ENCODE peak calls at places on chromosomes 2 and 18, in five cellular contexts. I is transverse colon, G is Peyer's patch, Q is adrenal gland, D is A549. W is an unnamed sample. For H3K4me1, the result is how much of the 10 kb centered on the place peaks cover.

GRCh38 chr2:147094077-147094476 is 750.8 kb upstream of the ACVR2A start:
- DNase-seq in D (no peak), G (no peak), Q (no peak), I (no peak), W (no peak)

GRCh38 chr2:18516112-18516511 is 44.3 kb downstream of the RDH14 start:
- DNase-seq in Q (no peak), I (no peak), D (no peak), G (no peak), W (no peak)

GRCh38 chr2:206639636-206640035 is 2.7 kb upstream of the FAM237A start:
- DNase-seq in G (no peak), D (no peak), Q (no peak), I (no peak), W (no peak)

GRCh38 chr2:8999047-8999446 is 4.4 kb downstream of the MBOAT2 start:
- DNase-seq in G (no peak), D (no peak), Q (no peak), I (no peak), W (no peak)

GRCh38 chr2:5374736-5375135 is 317.4 kb upstream of the SOX11 start:
- DNase-seq in I (no peak), D (no peak), G (no peak), Q (no peak), W (no peak)

GRCh38 chr2:216388046-216388884 is 16.0 kb upstream of the MARCHF4 start:
- DNase-seq in Q (no peak), D (no peak), I (no peak), G (no peak), W (no peak)

GRCh38 chr2:140659293-140659692 is 1471.5 kb downstream of the LRP1B start:
- DNase-seq in D (no peak), G (no peak), Q (no peak), I (no peak), W (no peak)

GRCh38 chr2:18614042-18614441 is 24.7 kb upstream of the NT5C1B start:
- DNase-seq in D (no peak), G (no peak), Q (no peak), I (no peak), W (no peak)

GRCh38 chr2:30709516-30709915 is 97.7 kb downstream of the CAPN13 start:
- DNase-seq in D (no peak), G (peak), Q (no peak), I (no peak), W (no peak)

GRCh38 chr18:31426021-31426420 is 21.5 kb upstream of the DSG3 start:
- DNase-seq in I (no peak), D (no peak), Q (no peak), G (no peak), W (no peak)

GRCh38 chr2:11809586-11810236 is 63.3 kb downstream of the LPIN1 start:
- DNase-seq in D (no peak), G (no peak), Q (no peak), I (no peak), W (no peak)

GRCh38 chr2:136248242-136248641 is 130.3 kb upstream of the CXCR4 start:
- DNase-seq in I (no peak), G (no peak), D (no peak), Q (peak), W (no peak)

GRCh38 chr18:45662468-45662867 is 47.2 kb downstream of the SLC14A2 start:
- DNase-seq in D (no peak), G (no peak), Q (no peak), I (no peak), W (no peak)

GRCh38 chr18:44464401-44465185 is 216.1 kb upstream of the SETBP1 start:
- DNase-seq in I (no peak), G (no peak), D (no peak), Q (no peak), W (no peak)

GRCh38 chr2:18545384-18545783 is 15.1 kb downstream of the RDH14 start:
- DNase-seq in D (no peak), Q (no peak), G (no peak), I (no peak), W (no peak)

GRCh38 chr2:25159947-25160346 is 8.4 kb downstream of the POMC start:
- DNase-seq in D (peak), G (no peak), I (no peak), Q (no peak), W (no peak)

GRCh38 chr2:9944330-9944758 is 7.1 kb upstream of the GRHL1 start:
- DNase-seq in Q (no peak), D (no peak), G (no peak), I (no peak), W (no peak)

GRCh38 chr2:54589340-54590215 is 133.5 kb downstream of the SPTBN1 start:
- DNase-seq in Q (no peak), I (peak), D (no peak), G (peak), W (no peak)

GRCh38 chr2:217939629-217940245 is 63.1 kb downstream of the TNS1 start:
- DNase-seq in I (no peak), D (no peak), G (no peak), Q (no peak), W (no peak)
- H3K4me1 ChIP-seq in I (under half), D (half or more), G (under half), Q (half or more), W (half or more)

GRCh38 chr18:37533647-37534565 is 31.7 kb downstream of the CELF4 start:
- DNase-seq in D (peak), I (no peak), G (no peak), Q (no peak), W (no peak)
- H3K4me3 ChIP-seq in D (no peak), I (no peak), G (no peak), Q (no peak), W (no peak)

DNA sequence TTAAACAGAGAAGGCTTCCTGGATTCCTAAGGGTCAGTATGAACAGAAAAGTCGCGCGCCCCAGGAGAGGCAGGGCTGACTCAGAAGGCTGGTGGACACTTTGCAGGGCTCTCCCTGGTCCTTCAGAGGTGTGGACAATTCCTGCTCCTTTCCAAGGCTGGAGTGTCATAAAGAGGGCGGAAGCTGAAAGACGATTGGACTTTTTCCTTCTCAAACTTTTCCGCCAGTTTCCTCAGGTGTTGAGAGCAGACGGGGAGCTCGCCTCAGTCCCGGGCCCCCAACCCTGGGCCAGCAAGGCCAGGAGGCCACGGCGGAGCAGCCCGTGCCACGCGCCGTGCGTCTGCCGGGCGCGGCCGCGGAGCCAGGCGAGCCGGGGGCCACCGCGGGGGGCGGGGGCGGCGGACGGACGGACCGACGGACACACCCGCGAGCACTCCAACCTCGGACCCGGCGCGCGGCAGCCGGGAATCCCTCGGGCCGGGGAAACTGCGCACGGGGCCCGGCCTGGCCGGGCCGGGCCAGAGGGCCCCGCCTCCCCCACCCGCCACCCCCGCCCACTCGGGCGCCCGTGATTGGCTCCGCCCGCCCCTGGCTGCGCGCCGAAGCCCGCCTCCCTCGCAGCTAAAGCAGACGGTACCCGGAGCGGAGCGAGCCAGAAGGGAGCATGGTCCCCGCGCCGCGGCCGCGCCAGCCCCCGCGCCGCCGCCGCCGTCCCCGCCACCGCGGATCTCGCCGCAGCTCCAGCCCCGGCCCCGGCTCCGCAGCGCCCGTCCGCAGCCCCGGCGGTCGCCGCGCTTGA is at the start of gene KLHL29:
- DNase-seq in Q (peak), I (peak), D (peak), G (peak), W (peak)
- TF ChIP-seq POLR2A in Q (peak), I (no peak), D (peak), G (no peak), W (peak)

GRCh38 chr2:36366491-36367120 is 11.0 kb downstream of the CRIM1 start:
- DNase-seq in D (no peak), Q (no peak), G (no peak), I (no peak), W (no peak)
- H3K4me1 ChIP-seq in D (half or more), Q (under half), G (under half), I (under half), W (half or more)

GRCh38 chr2:120635146-120635545 is 100.5 kb upstream of the GLI2 start:
- DNase-seq in Q (no peak), D (no peak), I (no peak), G (no peak), W (peak)
- H3K4me3 ChIP-seq in Q (no peak), D (no peak), I (no peak), G (no peak), W (no peak)

DNA sequence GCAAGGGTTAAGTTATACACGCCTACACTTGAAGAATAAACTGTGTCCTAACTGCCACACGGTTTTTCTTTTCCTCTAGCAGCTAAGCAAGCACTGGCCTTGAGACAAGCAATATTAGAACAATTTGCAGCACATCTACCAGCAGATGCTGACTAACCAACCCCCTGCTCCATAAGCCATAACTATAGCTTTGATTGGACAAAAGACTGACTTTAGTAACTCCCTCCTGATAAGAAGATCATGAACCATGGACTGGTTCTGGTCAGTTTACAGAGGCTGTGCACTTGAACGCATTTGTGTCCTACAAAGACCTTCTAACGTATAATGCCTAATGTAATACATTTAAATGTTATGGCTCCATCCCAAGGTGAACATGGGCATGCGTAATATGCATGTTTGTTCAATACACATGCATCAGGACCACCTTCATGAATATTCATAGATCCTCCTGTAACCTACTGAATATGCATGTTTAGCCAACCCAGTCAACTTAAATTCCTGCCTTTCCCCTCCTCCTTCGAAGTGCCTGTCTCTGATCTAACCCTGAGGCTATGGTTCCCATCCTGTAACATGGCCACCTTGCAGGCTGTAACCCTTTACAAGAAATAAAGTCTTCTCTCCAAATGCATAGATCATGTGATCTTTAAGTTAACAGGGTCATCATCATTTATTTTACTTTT is 26.5 kb downstream of the SLC4A5 start:
- DNase-seq in Q (no peak), G (no peak), D (no peak), I (no peak), W (no peak)
- TF ChIP-seq POLR2A in Q (no peak), G (no peak), D (no peak), I (no peak), W (no peak)

W was measured in thyroid gland.